ENCODE peak calls at places on chromosome 4, in six cellular contexts. Q is GM20000, J is upper lobe of left lung, H is AG10803, X is suprapubic skin, C is pons. Y is an unnamed sample.

GRCh38 chr4:1255151-1255550 is 6.2 kb upstream of the CTBP1 start:
- DNase-seq in Q (no peak), J (no peak), H (peak; percentile 27), X (no peak), C (no peak), Y (peak; percentile 63)

GRCh38 chr4:7985891-7986441 is 46.3 kb upstream of the AFAP1 start:
- DNase-seq in Q (no peak), J (peak; percentile 63), H (peak; percentile 27), X (no peak), C (no peak), Y (no peak)

GRCh38 chr4:101019313-101019712 is 328.0 kb downstream of the PPP3CA start:
- DNase-seq in Q (no peak), J (no peak), H (no peak), X (no peak), C (no peak), Y (no peak)

GRCh38 chr4:80153800-80154546 is 43.3 kb upstream of the PRDM8 start:
- DNase-seq in Q (no peak), J (no peak), H (peak; percentile 58), X (no peak), C (no peak), Y (peak; percentile 88)

GRCh38 chr4:34009951-34010350 is 2234.4 kb downstream of the ARAP2 start:
- DNase-seq in Q (no peak), J (no peak), H (no peak), X (no peak), C (no peak), Y (no peak)

GRCh38 chr4:121822796-121823504 is 733 bp downstream of the CCNA2 start:
- DNase-seq in Q (peak; percentile 56), J (no peak), H (no peak), X (peak; percentile 69), C (no peak), Y (peak; percentile 64)

GRCh38 chr4:26131053-26131452 is 189.8 kb upstream of the RBPJ start:
- DNase-seq in Q (no peak), J (no peak), H (no peak), X (no peak), C (no peak), Y (no peak)

GRCh38 chr4:80685219-80685618 is 345.3 kb upstream of the BMP3 start:
- DNase-seq in Q (no peak), J (no peak), H (no peak), X (no peak), C (no peak), Y (no peak)

GRCh38 chr4:109434007-109434792 is 585 bp downstream of the SEC24B start:
- DNase-seq in Q (peak; percentile 20), J (no peak), H (no peak), X (peak; percentile 70), C (peak; percentile 47), Y (peak; percentile 66)

GRCh38 chr4:165737309-165737972 is 135.6 kb upstream of the TLL1 start:
- DNase-seq in Q (no peak), J (no peak), H (no peak), X (no peak), C (no peak), Y (no peak)

GRCh38 chr4:54439831-54440243 is 210.7 kb downstream of the PDGFRA start:
- DNase-seq in Q (no peak), J (no peak), H (peak; percentile 60), X (peak; percentile 60), C (peak; percentile 70), Y (peak; percentile 71)

GRCh38 chr4:140013088-140013487 is 140.9 kb downstream of the MAML3 start:
- DNase-seq in Q (no peak), J (no peak), H (no peak), X (no peak), C (no peak), Y (no peak)

GRCh38 chr4:95547708-95548471 is 883 bp downstream of the UNC5C start:
- DNase-seq in Q (peak; percentile 10), J (peak; percentile 47), H (peak; percentile 2), X (no peak), C (peak; percentile 66), Y (peak; percentile 26)

GRCh38 chr4:155734065-155734464 is 24.8 kb upstream of the GUCY1B1 start:
- DNase-seq in Q (no peak), J (no peak), H (peak; percentile 4), X (no peak), C (no peak), Y (peak; percentile 12)

GRCh38 chr4:15956179-15956850 is 6.7 kb downstream of the FGFBP2 start:
- DNase-seq in Q (peak; percentile 77), J (no peak), H (peak; percentile 48), X (peak; percentile 85), C (peak; percentile 67), Y (peak; percentile 70)

GRCh38 chr4:109014593-109015412 is 251.9 kb upstream of the ETNPPL start:
- DNase-seq in Q (no peak), J (no peak), H (no peak), X (no peak), C (no peak), Y (no peak)

GRCh38 chr4:78360466-78360865 is 191.1 kb upstream of the ANXA3 start:
- DNase-seq in Q (no peak), J (no peak), H (no peak), X (no peak), C (no peak), Y (no peak)

GRCh38 chr4:123967360-123967759 is 570.8 kb downstream of the SPRY1 start:
- DNase-seq in Q (no peak), J (no peak), H (peak; percentile 86), X (no peak), C (no peak), Y (no peak)